ENCODE peak calls at places on chromosomes 11 and 22, in nine cellular contexts. M is NCI-H1417 treated with DMSO at 0.1 percent for 48 hours; K is ELR; P is H9; F is posterior cingulate gyrus; T is sciatic nerve; U is Caco-2; I is T1000; Y is activated T-helper 9 cell treated with anti-CD3 and anti-CD28 coated beads, Interleukin-2, amount 50 U/mL, for 16 hours. W is an unnamed sample.

GRCh38 chr11:45527898-45528297 is 137.5 kb downstream of the CHST1 start:
- DNase-seq in Y (no peak), U (no peak), I (no peak), T (no peak), P (no peak), F (no peak), K (no peak), M (no peak), W (peak)

GRCh38 chr22:11360632-11361031 is 4167.4 kb upstream of the OR11H1 start:
- DNase-seq in P (no peak), U (no peak), K (no peak), M (no peak), F (no peak), Y (no peak), I (no peak), T (no peak), W (no peak)

GRCh38 chr22:30245985-30246901 is at the start of gene LIF:
- DNase-seq in Y (peak), K (peak), P (peak), F (no peak), U (peak), I (no peak), M (no peak), T (no peak), W (peak)

GRCh38 chr11:62649486-62649885 is 3.1 kb upstream of the GANAB start:
- DNase-seq in P (no peak), K (no peak), F (no peak), U (no peak), T (no peak), Y (no peak), M (no peak), I (no peak), W (no peak)

GRCh38 chr11:12206529-12206928 is 96.1 kb downstream of the MICAL2 start:
- DNase-seq in P (no peak), K (peak), I (no peak), U (no peak), T (no peak), F (no peak), M (no peak), Y (no peak), W (no peak)

GRCh38 chr11:126892781-126893180 is 107.8 kb downstream of the KIRREL3 start:
- DNase-seq in M (no peak), T (no peak), I (no peak), K (no peak), U (no peak), F (no peak), P (no peak), Y (no peak), W (no peak)

GRCh38 chr11:118971646-118972045 is at the start of gene FOXR1:
- DNase-seq in P (no peak), M (no peak), I (no peak), F (no peak), U (no peak), K (no peak), T (no peak), Y (no peak), W (no peak)

GRCh38 chr22:50454556-50455075 is 20.2 kb downstream of the SBF1 start:
- DNase-seq in M (no peak), Y (no peak), U (no peak), K (no peak), P (no peak), T (no peak), I (no peak), F (no peak), W (no peak)

GRCh38 chr22:19289475-19290161 is 1.9 kb downstream of the CLTCL1 start:
- DNase-seq in M (no peak), F (no peak), Y (no peak), U (no peak), I (no peak), T (no peak), P (no peak), K (peak), W (no peak)

GRCh38 chr11:44623716-44624491 is 58.4 kb downstream of the CD82 start:
- DNase-seq in P (peak), F (peak), I (no peak), K (no peak), T (peak), U (no peak), Y (no peak), M (no peak), W (peak)

GRCh38 chr11:12629601-12630313 is 44.5 kb upstream of the TEAD1 start:
- DNase-seq in P (no peak), M (no peak), Y (no peak), T (no peak), F (no peak), K (peak), U (no peak), I (no peak), W (no peak)

GRCh38 chr11:130070109-130070828 is 575 bp downstream of the APLP2 start:
- DNase-seq in F (peak), Y (peak), M (no peak), I (no peak), P (peak), T (peak), K (peak), U (peak), W (peak)

GRCh38 chr11:17752144-17752543 is 17.6 kb downstream of the KCNC1 start:
- DNase-seq in U (no peak), P (no peak), Y (no peak), I (no peak), M (no peak), K (no peak), F (no peak), T (no peak), W (no peak)

GRCh38 chr11:93500759-93501158 is 42.4 kb downstream of the SMCO4 start:
- DNase-seq in M (no peak), T (no peak), F (no peak), Y (no peak), I (no peak), P (no peak), U (no peak), K (no peak), W (no peak)

GRCh38 chr22:38733329-38734202 is 22.2 kb downstream of the SUN2 start:
- DNase-seq in T (no peak), P (peak), M (no peak), F (peak), Y (peak), K (peak), U (peak), I (no peak), W (peak)

GRCh38 chr22:19430890-19431541 is 517 bp downstream of the HIRA start:
- DNase-seq in K (peak), T (peak), M (no peak), U (peak), Y (no peak), F (no peak), I (peak), P (peak), W (peak)

GRCh38 chr11:15208570-15209222 is 94.0 kb downstream of the INSC start:
- DNase-seq in I (peak), P (peak), U (peak), F (peak), M (no peak), Y (peak), T (peak), K (peak), W (peak)

GRCh38 chr11:61157743-61158142 is 3.5 kb downstream of the VPS37C start:
- DNase-seq in P (no peak), I (no peak), Y (no peak), K (no peak), T (peak), U (no peak), M (no peak), F (no peak), W (no peak)

GRCh38 chr22:29216011-29216872 is 10.5 kb downstream of the EMID1 start:
- DNase-seq in M (no peak), K (no peak), T (no peak), U (no peak), P (no peak), F (no peak), I (no peak), Y (no peak), W (no peak)

GRCh38 chr11:33256808-33257159 is 397 bp upstream of the HIPK3 start:
- DNase-seq in F (no peak), M (no peak), P (no peak), Y (no peak), K (no peak), I (no peak), T (no peak), U (no peak), W (no peak)

GRCh38 chr11:46333129-46333947 is 13.9 kb upstream of the DGKZ start:
- DNase-seq in P (peak), U (peak), I (no peak), M (no peak), F (no peak), T (no peak), K (no peak), Y (no peak), W (no peak)

GRCh38 chr22:26502688-26503561 is 9.3 kb downstream of the TFIP11 start:
- DNase-seq in P (peak), Y (peak), F (peak), U (peak), T (no peak), K (peak), M (no peak), I (no peak), W (peak)

GRCh38 chr22:42330953-42331525 is 60.6 kb upstream of the TCF20 start:
- DNase-seq in M (no peak), T (no peak), U (no peak), I (no peak), F (no peak), K (no peak), P (no peak), Y (no peak), W (peak)

GRCh38 chr11:68840661-68841653 is 759 bp downstream of the CPT1A start:
- DNase-seq in K (peak), Y (no peak), T (peak), F (no peak), M (no peak), I (no peak), U (peak), P (no peak), W (peak)

GRCh38 chr11:11969380-11970215 is 38.8 kb downstream of the DKK3 start:
- DNase-seq in P (peak), Y (no peak), F (no peak), T (no peak), K (no peak), M (no peak), U (no peak), I (no peak), W (no peak)

GRCh38 chr22:39785232-39785631 is 108.3 kb downstream of the ENTHD1 start:
- DNase-seq in M (no peak), F (no peak), T (no peak), K (no peak), I (no peak), P (no peak), U (no peak), Y (no peak), W (no peak)

GRCh38 chr22:50000587-50001387 is 11.8 kb downstream of the IL17REL start:
- DNase-seq in I (no peak), K (no peak), U (no peak), Y (no peak), T (peak), F (no peak), P (no peak), M (no peak), W (no peak)

GRCh38 chr11:16155448-16155847 is 200.9 kb downstream of the SOX6 start:
- DNase-seq in Y (no peak), I (no peak), U (no peak), T (no peak), P (no peak), M (no peak), F (no peak), K (no peak), W (no peak)

GRCh38 chr11:78037056-78037455 is 14.0 kb upstream of the KCTD14 start:
- DNase-seq in P (no peak), Y (no peak), U (peak), I (no peak), M (no peak), K (peak), F (no peak), T (no peak), W (no peak)

GRCh38 chr11:32259641-32260081 is 168.8 kb downstream of the RCN1 start:
- DNase-seq in U (peak), M (no peak), Y (no peak), I (no peak), K (peak), F (no peak), P (no peak), T (no peak), W (no peak)

GRCh38 chr11:44589301-44589700 is 23.8 kb downstream of the CD82 start:
- DNase-seq in I (no peak), U (no peak), P (no peak), K (peak), T (no peak), Y (no peak), F (no peak), M (no peak), W (peak)

GRCh38 chr11:87281496-87281895 is 243.8 kb downstream of the TMEM135 start:
- DNase-seq in Y (no peak), M (no peak), P (no peak), T (no peak), K (peak), F (no peak), U (peak), I (no peak), W (peak)

GRCh38 chr11:90895850-90896249 is 673.0 kb upstream of the CHORDC1 start:
- DNase-seq in U (no peak), T (no peak), F (no peak), P (no peak), M (no peak), I (no peak), K (no peak), Y (no peak), W (no peak)

GRCh38 chr22:43428005-43428485 is 16.2 kb downstream of the MPPED1 start:
- DNase-seq in K (no peak), I (no peak), U (no peak), T (no peak), F (no peak), P (no peak), M (no peak), Y (no peak), W (no peak)

GRCh38 chr22:27581688-27582087 is 219.9 kb downstream of the MN1 start:
- DNase-seq in K (no peak), T (peak), I (no peak), P (no peak), U (no peak), F (peak), M (no peak), Y (no peak), W (no peak)

GRCh38 chr11:36288442-36289225 is 590 bp downstream of the COMMD9 start:
- DNase-seq in I (no peak), U (peak), M (no peak), T (no peak), K (peak), P (no peak), F (no peak), Y (no peak), W (no peak)

GRCh38 chr11:65112551-65113360 is 1.1 kb downstream of the TM7SF2 start:
- DNase-seq in K (peak), P (peak), T (peak), M (no peak), I (no peak), Y (peak), F (peak), U (peak), W (peak)

GRCh38 chr22:22182990-22183264 is 61.7 kb upstream of the VPREB1 start:
- DNase-seq in F (no peak), U (no peak), P (no peak), K (no peak), Y (no peak), T (no peak), M (no peak), I (no peak), W (no peak)

W was measured in lung microvascular endothelial cell.